ENCODE peak calls at places on chromosome 1, in six cellular contexts. B, Z, O, Y, M and N are unnamed samples.

GRCh38 chr1:115791816-115792215 is 23.3 kb upstream of the CASQ2 start:
- DNase-seq in B (no peak), Z (no peak), O (no peak), Y (no peak), M (no peak), N (no peak)

GRCh38 chr1:227654858-227655752 is 80.0 kb downstream of the JMJD4 start:
- DNase-seq in B (no peak), Z (peak), O (no peak), Y (no peak), M (no peak), N (no peak)

GRCh38 chr1:69221492-69221990 is 346.2 kb upstream of the LRRC7 start:
- DNase-seq in B (peak), Z (no peak), O (peak), Y (no peak), M (no peak), N (no peak)

GRCh38 chr1:217134857-217135568 is 411.8 kb upstream of the ESRRG start:
- DNase-seq in B (peak), Z (no peak), O (peak), Y (no peak), M (peak), N (no peak)

GRCh38 chr1:204073837-204074273 is 940 bp downstream of the SOX13 start:
- DNase-seq in B (peak), Z (no peak), O (peak), Y (no peak), M (no peak), N (peak)

GRCh38 chr1:118113261-118113660 is 71.8 kb downstream of the SPAG17 start:
- DNase-seq in B (no peak), Z (no peak), O (no peak), Y (no peak), M (no peak), N (no peak)

GRCh38 chr1:241139047-241139446 is 218.0 kb downstream of the RGS7 start:
- DNase-seq in B (no peak), Z (no peak), O (no peak), Y (no peak), M (no peak), N (no peak)

GRCh38 chr1:35049116-35049515 is 17.4 kb upstream of the ZMYM6 start:
- DNase-seq in B (no peak), Z (no peak), O (peak), Y (no peak), M (no peak), N (no peak)

GRCh38 chr1:240691521-240692338 is 79.8 kb upstream of the GREM2 start:
- DNase-seq in B (peak), Z (peak), O (peak), Y (peak), M (peak), N (no peak)

GRCh38 chr1:174413632-174414031 is 34.1 kb upstream of the GPR52 start:
- DNase-seq in B (peak), Z (no peak), O (peak), Y (no peak), M (peak), N (no peak)
- TF ChIP-seq CTCF in B (peak), Z (no peak), O (peak), Y (peak), M (peak), N (no peak)

GRCh38 chr1:168970945-168971799 is 135.3 kb upstream of the ATP1B1 start:
- DNase-seq in B (peak), Z (no peak), O (no peak), Y (no peak), M (no peak), N (no peak)
- TF ChIP-seq CTCF in B (no peak), Z (no peak), O (no peak), Y (no peak), M (no peak), N (no peak)

GRCh38 chr1:88936760-88937342 is 45.5 kb upstream of the GTF2B start:
- DNase-seq in B (no peak), Z (no peak), O (no peak), Y (no peak), M (no peak), N (no peak)

GRCh38 chr1:88935522-88936222 is 44.3 kb upstream of the GTF2B start:
- DNase-seq in B (peak), Z (peak), O (peak), Y (peak), M (peak), N (no peak)

DNA sequence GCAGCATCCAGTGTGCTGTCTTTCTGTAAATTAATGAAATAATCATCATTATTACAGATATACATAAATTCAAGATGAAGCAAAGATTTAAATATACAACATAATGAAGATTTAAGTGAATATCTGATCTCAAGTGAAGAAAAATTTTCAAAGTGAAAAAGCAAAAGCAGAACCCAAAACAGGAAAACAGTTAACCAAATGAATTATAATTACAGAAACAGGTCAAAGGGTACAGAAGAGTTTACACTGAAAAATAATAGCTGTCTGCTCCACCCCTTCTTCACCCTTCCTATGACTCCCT is 44.8 kb upstream of the GTF2B start:
- DNase-seq in B (no peak), Z (no peak), O (no peak), Y (no peak), M (no peak), N (no peak)
- TF ChIP-seq CTCF in B (peak), Z (no peak), O (no peak), Y (peak), M (peak), N (peak)

GRCh38 chr1:55848906-55849305 is 633.7 kb upstream of the USP24 start:
- DNase-seq in B (peak), Z (no peak), O (peak), Y (no peak), M (peak), N (no peak)
- TF ChIP-seq CTCF in B (peak), Z (no peak), O (peak), Y (no peak), M (peak), N (no peak)

GRCh38 chr1:195717651-195718050 is 890.6 kb downstream of the KCNT2 start:
- DNase-seq in B (peak), Z (peak), O (peak), Y (no peak), M (no peak), N (no peak)
- TF ChIP-seq CTCF in B (peak), Z (no peak), O (peak), Y (peak), M (no peak), N (no peak)